ENCODE peak calls at places on chromosomes 13 and 19, in six cellular contexts. V is CD4-positive, alpha-beta memory T cell; X is aorta; G is SK-N-SH; F is tibial nerve; I is CD8-positive, alpha-beta T cell. R is an unnamed sample.

GRCh38 chr19:55189424-55189823 is 9.3 kb upstream of the SYT5 start:
- DNase-seq in V (no peak), X (no peak), G (no peak), F (no peak), I (no peak), R (peak; percentile 33)

GRCh38 chr19:8393871-8394250 is 3.7 kb downstream of the RAB11B start:
- DNase-seq in V (no peak), X (no peak), G (no peak), F (no peak), I (no peak), R (no peak)

GRCh38 chr13:113216165-113217056 is 7.0 kb downstream of the CUL4A start:
- DNase-seq in V (no peak), X (no peak), G (no peak), F (no peak), I (no peak), R (peak; percentile 78)

GRCh38 chr13:50006426-50007135 is 8.7 kb upstream of the KCNRG start:
- DNase-seq in V (no peak), X (no peak), G (no peak), F (no peak), I (no peak), R (no peak)

GRCh38 chr19:10151521-10151920 is 31.8 kb upstream of the EIF3G start:
- DNase-seq in V (no peak), X (no peak), G (no peak), F (no peak), I (no peak), R (no peak)

GRCh38 chr13:52845766-52846566 is 2.5 kb downstream of the PCDH8 start:
- DNase-seq in V (no peak), X (peak; percentile 77), G (peak; percentile 88), F (no peak), I (no peak), R (no peak)

GRCh38 chr19:8515317-8515716 is 1.4 kb upstream of the ZNF414 start:
- DNase-seq in V (peak; percentile 78), X (no peak), G (no peak), F (no peak), I (peak; percentile 68), R (no peak)

GRCh38 chr19:38944981-38945506 is 14.3 kb downstream of the MRPS12 start:
- DNase-seq in V (no peak), X (peak; percentile 61), G (peak; percentile 65), F (no peak), I (no peak), R (no peak)

GRCh38 chr19:38676023-38676877 is 28.8 kb downstream of the ACTN4 start:
- DNase-seq in V (no peak), X (no peak), G (no peak), F (no peak), I (no peak), R (no peak)

GRCh38 chr13:46181799-46182490 is at the start of gene LCP1:
- DNase-seq in V (peak; percentile 92), X (no peak), G (no peak), F (no peak), I (peak; percentile 78), R (no peak)

GRCh38 chr19:38478273-38478971 is 44.9 kb downstream of the RYR1 start:
- DNase-seq in V (no peak), X (no peak), G (peak; percentile 64), F (no peak), I (no peak), R (no peak)

GRCh38 chr13:32019612-32020233 is 11.9 kb upstream of the FRY start:
- DNase-seq in V (no peak), X (no peak), G (peak; percentile 55), F (no peak), I (peak; percentile 15), R (no peak)

GRCh38 chr13:101289764-101290163 is 126.5 kb downstream of the NALCN start:
- DNase-seq in V (peak; percentile 3), X (no peak), G (peak; percentile 79), F (no peak), I (no peak), R (no peak)

GRCh38 chr13:73038064-73038463 is 20.7 kb upstream of the KLF5 start:
- DNase-seq in V (no peak), X (no peak), G (no peak), F (no peak), I (no peak), R (no peak)

GRCh38 chr13:74204606-74205312 is 70.6 kb upstream of the KLF12 start:
- DNase-seq in V (no peak), X (no peak), G (no peak), F (no peak), I (no peak), R (no peak)

DNA sequence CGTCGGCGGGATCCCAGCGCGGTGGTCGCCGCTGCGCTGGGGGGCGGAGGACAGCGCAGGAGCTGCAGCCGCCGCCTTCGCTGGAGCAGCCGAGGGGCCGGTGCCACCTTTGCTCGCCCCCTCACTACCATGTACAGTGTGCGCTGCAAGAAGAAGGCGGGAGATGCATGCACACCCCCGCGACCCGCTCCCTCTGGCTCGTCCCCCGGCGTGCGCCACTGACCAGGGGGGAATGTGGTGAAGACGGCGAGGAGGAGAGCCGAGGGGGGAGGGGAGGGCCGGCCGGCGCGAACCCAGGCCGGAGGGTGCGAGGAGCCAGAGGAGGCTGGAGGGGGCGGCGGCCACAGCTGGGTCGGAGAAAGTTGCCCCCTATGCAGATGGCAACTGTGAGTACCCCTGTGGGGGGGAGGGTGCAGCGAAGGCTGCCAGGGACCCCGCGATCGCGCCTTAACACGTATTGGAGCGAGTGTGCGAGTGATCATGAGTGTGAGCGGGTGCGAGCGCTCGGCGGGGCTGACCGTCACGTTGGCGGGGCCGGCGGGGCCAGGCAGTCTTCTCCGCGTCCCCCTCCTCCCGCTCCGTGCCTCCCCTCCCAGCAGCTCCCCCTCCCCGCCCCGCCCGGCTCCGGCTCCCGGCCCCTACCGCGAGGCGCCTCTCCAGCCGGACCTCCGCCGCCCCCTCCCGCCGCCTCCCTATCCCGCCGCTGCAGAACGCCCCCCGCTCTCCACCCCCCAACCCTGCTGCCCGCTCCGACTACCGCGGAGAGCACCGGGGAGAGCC is 843 bp downstream of the SLITRK5 start:
- DNase-seq in V (no peak), X (peak; percentile 75), G (peak; percentile 59), F (no peak), I (no peak), R (no peak)
- H3K27ac ChIP-seq in V (no peak overlapping the region), X (no peak overlapping the region), G (no peak overlapping the region), F (peak overlapping the region; percentile 69), I (no peak overlapping the region), R (no peak overlapping the region)

DNA sequence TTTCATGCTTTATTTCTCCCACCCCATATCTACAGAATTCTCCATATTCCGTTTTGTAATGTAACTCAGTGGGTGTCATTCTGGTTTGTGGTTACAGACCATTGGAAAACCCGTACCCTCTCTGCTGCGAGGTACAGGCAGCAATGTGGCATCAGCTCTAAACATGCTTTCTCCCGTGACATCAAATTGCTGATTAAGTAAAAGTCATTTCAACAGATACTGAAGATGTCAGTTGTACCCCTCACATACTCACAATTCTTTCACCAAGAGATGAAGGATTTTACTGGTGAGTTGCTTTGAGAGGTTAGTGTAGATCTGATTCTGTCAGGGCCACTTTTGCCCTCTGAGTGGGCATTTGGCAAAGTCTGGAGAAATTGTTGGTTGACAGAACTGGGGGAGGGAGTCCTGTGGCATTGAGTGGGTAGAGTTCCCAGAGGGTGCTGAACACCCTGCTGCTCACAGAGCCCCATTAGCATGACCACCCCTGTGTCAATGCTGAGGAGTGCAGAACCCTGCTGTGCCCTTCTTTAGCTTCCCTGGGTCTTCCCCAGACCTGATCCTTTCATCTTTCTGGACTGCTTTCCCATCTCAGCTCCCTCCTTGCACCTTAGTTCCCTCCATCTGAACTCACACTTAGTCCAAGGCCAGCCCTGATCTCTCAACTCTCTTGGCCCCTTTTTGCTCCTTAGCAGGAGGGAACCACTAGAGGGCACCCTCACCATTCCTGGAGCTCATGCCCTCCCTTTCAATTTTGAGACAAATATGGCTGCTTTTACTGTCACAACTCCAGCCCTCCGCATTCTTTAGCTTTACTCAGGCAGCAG is 39.9 kb upstream of the CEACAM8 start:
- DNase-seq in V (no peak), X (no peak), G (peak; percentile 38), F (no peak), I (peak; percentile 24), R (no peak)
- H3K27ac ChIP-seq in V (no peak overlapping the region), X (no peak overlapping the region), G (no peak overlapping the region), F (no peak overlapping the region), I (no peak overlapping the region), R (no peak overlapping the region)

DNA sequence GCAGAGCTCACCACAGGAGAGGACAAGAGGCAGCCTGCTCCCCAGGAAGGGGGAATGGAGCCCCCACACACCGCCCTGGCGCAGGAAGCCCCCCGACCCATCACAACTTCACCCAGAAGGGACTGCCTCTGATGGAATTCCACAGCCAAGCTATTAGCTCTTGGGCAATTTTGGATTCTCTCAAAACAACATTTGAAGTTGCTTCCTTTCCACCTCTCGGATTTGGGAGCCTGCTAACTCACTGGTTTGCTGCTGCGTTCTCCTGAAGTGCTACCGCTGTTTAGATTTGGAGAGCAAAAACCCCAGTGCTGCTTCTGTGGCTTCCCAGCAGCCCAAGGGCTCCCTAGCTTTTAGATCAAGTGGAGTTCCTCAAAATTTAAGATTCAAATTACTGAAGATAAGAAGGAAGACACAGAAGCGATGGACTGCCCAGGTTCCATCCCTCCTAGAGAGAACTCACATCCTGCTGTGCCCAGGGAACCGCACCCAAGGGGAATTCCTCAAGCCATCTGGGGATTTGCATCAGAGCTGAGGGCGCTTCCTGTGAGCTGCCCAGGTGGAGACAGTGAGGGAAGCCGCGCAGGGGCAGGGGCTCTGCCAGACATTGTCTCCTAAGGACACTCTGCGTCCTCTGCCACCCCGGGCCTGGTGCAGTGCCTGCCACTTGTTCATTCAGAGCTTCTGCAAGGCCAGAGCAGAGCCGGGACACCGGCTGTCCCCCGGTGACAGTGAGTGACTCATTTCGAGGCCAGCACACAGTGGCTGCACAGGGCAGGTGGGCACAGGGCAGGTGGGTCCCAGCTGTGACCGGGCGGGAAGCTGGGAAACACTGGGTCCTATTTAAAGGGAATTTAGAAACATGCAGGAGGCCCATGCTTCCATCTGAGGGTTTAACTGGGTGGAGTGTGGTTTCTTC is 45.5 kb downstream of the COL4A1 start:
- DNase-seq in V (no peak), X (no peak), G (no peak), F (no peak), I (no peak), R (no peak)
- H3K27ac ChIP-seq in V (no peak overlapping the region), X (peak overlapping the region; percentile 9), G (no peak overlapping the region), F (no peak overlapping the region), I (no peak overlapping the region), R (peak overlapping the region; percentile 70)

GRCh38 chr19:4302238-4302630 is at the start of gene TMIGD2:
- DNase-seq in V (no peak), X (no peak), G (peak; percentile 65), F (no peak), I (peak; percentile 50), R (no peak)
- H3K27ac ChIP-seq in V (no peak within 1 kb of the TSS), X (no peak within 1 kb of the TSS), G (no peak within 1 kb of the TSS), F (no peak within 1 kb of the TSS), I (peak within 1 kb of the TSS; percentile 61), R (no peak within 1 kb of the TSS)

GRCh38 chr19:45041125-45041524 is 2.3 kb downstream of the CLASRP start:
- DNase-seq in V (no peak), X (no peak), G (no peak), F (no peak), I (no peak), R (no peak)
- H3K27ac ChIP-seq in V (peak overlapping the region; percentile 3), X (no peak overlapping the region), G (no peak overlapping the region), F (no peak overlapping the region), I (no peak overlapping the region), R (no peak overlapping the region)

GRCh38 chr19:30393046-30393445 is 20.9 kb downstream of the ZNF536 start:
- DNase-seq in V (no peak), X (no peak), G (no peak), F (no peak), I (no peak), R (no peak)
- H3K27ac ChIP-seq in V (no peak overlapping the region), X (no peak overlapping the region), G (no peak overlapping the region), F (no peak overlapping the region), I (no peak overlapping the region), R (no peak overlapping the region)

R was measured in gastrocnemius medialis.